ENCODE peak calls at places on chromosome 7, in ten cellular contexts. K is stimulated activated CD4-positive, alpha-beta T cell treated with anti-CD3 and anti-CD28 coated beads, TNF-alpha, amount 100 ng/mL, for 4 hours; L is HCT116; P is IMR-90; I is amniotic stem cell; F is kidney tubule cell; Y is fibroblast of the conjunctiva; E is HT1080; S is SHP77; D is NCI-H1092 treated with DMSO at 0.1 percent for 48 hours. J is an unnamed sample.

GRCh38 chr7:102304668-102305067 is 18.0 kb downstream of the SH2B2 start:
- DNase-seq in K (no peak), L (no peak), P (no peak), I (no peak), F (peak; percentile 28), Y (no peak), E (no peak), S (no peak), D (no peak), J (no peak)

GRCh38 chr7:27169658-27170493 is 4.2 kb downstream of the HOXA10 start:
- DNase-seq in K (no peak), L (no peak), P (no peak), I (no peak), F (peak; percentile 68), Y (no peak), E (peak; percentile 64), S (no peak), D (peak; percentile 97), J (no peak)

GRCh38 chr7:158828343-158829020 is 827 bp downstream of the ESYT2 start:
- DNase-seq in K (no peak), L (no peak), P (no peak), I (no peak), F (peak; percentile 21), Y (no peak), E (no peak), S (peak; percentile 17), D (peak; percentile 59), J (no peak)

GRCh38 chr7:23277359-23277989 is 21.7 kb upstream of the MALSU1 start:
- DNase-seq in K (no peak), L (peak; percentile 62), P (peak; percentile 75), I (peak; percentile 21), F (peak; percentile 73), Y (peak; percentile 65), E (peak; percentile 63), S (peak; percentile 83), D (peak; percentile 66), J (no peak)

GRCh38 chr7:118195837-118196474 is 12.0 kb downstream of the LSM8 start:
- DNase-seq in K (no peak), L (peak; percentile 64), P (peak; percentile 70), I (peak; percentile 36), F (peak; percentile 59), Y (peak; percentile 54), E (peak; percentile 43), S (peak; percentile 62), D (peak; percentile 69), J (no peak)

GRCh38 chr7:33807779-33808482 is 97.4 kb upstream of the BMPER start:
- DNase-seq in K (no peak), L (peak; percentile 10), P (peak; percentile 74), I (peak; percentile 60), F (peak; percentile 96), Y (peak; percentile 88), E (peak; percentile 85), S (no peak), D (no peak), J (no peak)

GRCh38 chr7:20095862-20096261 is 121.3 kb downstream of the MACC1 start:
- DNase-seq in K (no peak), L (no peak), P (no peak), I (no peak), F (no peak), Y (no peak), E (no peak), S (no peak), D (no peak), J (no peak)

GRCh38 chr7:41771717-41772116 is 68.8 kb upstream of the INHBA start:
- DNase-seq in K (no peak), L (no peak), P (no peak), I (no peak), F (no peak), Y (no peak), E (no peak), S (no peak), D (no peak), J (no peak)

GRCh38 chr7:76338298-76339084 is 20.3 kb downstream of the YWHAG start:
- DNase-seq in K (no peak), L (no peak), P (no peak), I (no peak), F (peak; percentile 83), Y (no peak), E (no peak), S (no peak), D (no peak), J (no peak)

GRCh38 chr7:156780724-156781455 is 112.1 kb downstream of the LMBR1 start:
- DNase-seq in K (no peak), L (no peak), P (no peak), I (no peak), F (no peak), Y (no peak), E (no peak), S (no peak), D (no peak), J (no peak)

GRCh38 chr7:33471636-33472242 is 342.4 kb downstream of the BBS9 start:
- DNase-seq in K (no peak), L (no peak), P (no peak), I (no peak), F (no peak), Y (no peak), E (no peak), S (no peak), D (no peak), J (no peak)

GRCh38 chr7:28190077-28190476 is 9.5 kb upstream of the JAZF1 start:
- DNase-seq in K (no peak), L (no peak), P (peak; percentile 48), I (no peak), F (no peak), Y (no peak), E (no peak), S (no peak), D (no peak), J (no peak)

GRCh38 chr7:28106316-28106957 is 74.2 kb downstream of the JAZF1 start:
- DNase-seq in K (no peak), L (no peak), P (peak; percentile 93), I (no peak), F (peak; percentile 16), Y (no peak), E (no peak), S (peak; percentile 99), D (peak; percentile 65), J (no peak)

GRCh38 chr7:121219031-121219430 is 109.8 kb upstream of the WNT16 start:
- DNase-seq in K (no peak), L (no peak), P (no peak), I (no peak), F (no peak), Y (no peak), E (no peak), S (no peak), D (no peak), J (no peak)

GRCh38 chr7:130957722-130958360 is 223.8 kb upstream of the KLF14 start:
- DNase-seq in K (no peak), L (no peak), P (no peak), I (no peak), F (no peak), Y (no peak), E (no peak), S (no peak), D (no peak), J (no peak)

GRCh38 chr7:24341677-24342076 is 57.7 kb downstream of the NPY start:
- DNase-seq in K (no peak), L (no peak), P (no peak), I (no peak), F (no peak), Y (no peak), E (no peak), S (no peak), D (no peak), J (no peak)

GRCh38 chr7:89517815-89518214 is 636.5 kb upstream of the STEAP1 start:
- DNase-seq in K (no peak), L (no peak), P (no peak), I (no peak), F (no peak), Y (no peak), E (peak; percentile 8), S (no peak), D (no peak), J (no peak)

GRCh38 chr7:31335889-31336201 is 4.7 kb downstream of the NEUROD6 start:
- DNase-seq in K (no peak), L (no peak), P (no peak), I (no peak), F (no peak), Y (no peak), E (no peak), S (no peak), D (no peak), J (no peak)

GRCh38 chr7:79317728-79318127 is 135.7 kb downstream of the MAGI2 start:
- DNase-seq in K (no peak), L (peak; percentile 51), P (peak; percentile 97), I (peak; percentile 35), F (peak; percentile 87), Y (peak; percentile 75), E (peak; percentile 89), S (peak; percentile 20), D (no peak), J (no peak)

GRCh38 chr7:1675673-1676549 is 5.8 kb downstream of the ELFN1 start:
- DNase-seq in K (no peak), L (no peak), P (no peak), I (no peak), F (no peak), Y (no peak), E (no peak), S (no peak), D (no peak), J (no peak)